ENCODE peak calls at places on chromosome 21, in seven cellular contexts. Q is ELR; E is stimulated activated CD8-positive, alpha-beta memory T cell treated with anti-CD3 and anti-CD28 coated beads, Interleukin-15, amount 100 ng/mL, for 1 hour; D is aorta; B is AG08396; U is activated T-helper 1 cell treated with anti-CD3 and anti-CD28 coated beads, Interleukin-12 subunit alpha, Interleukin-12 subunit beta, Interleukin-2, Interleukin-4 antibody, amounts not matched to agents 30 ng/mL and 10 ng/mL and 1 ng/mL, durations not matched to agents 14 hours and 24 hours and 36 hours; A is occipital lobe. Y is an unnamed sample.

GRCh38 chr21:39037807-39038405 is 145.3 kb downstream of the PSMG1 start:
- DNase-seq in B (no peak), D (no peak), E (no peak), Q (peak), U (no peak), A (no peak), Y (no peak)

GRCh38 chr21:37683396-37684114 is 232.7 kb downstream of the KCNJ6 start:
- DNase-seq in E (no peak), U (no peak), D (no peak), A (no peak), Q (no peak), B (no peak), Y (no peak)

GRCh38 chr21:35088235-35088865 is 39.2 kb upstream of the RUNX1 start:
- DNase-seq in B (no peak), E (no peak), A (no peak), U (no peak), D (no peak), Q (peak), Y (no peak)

GRCh38 chr21:22019766-22020165 is 1021.6 kb downstream of the NCAM2 start:
- DNase-seq in Q (peak), E (no peak), A (no peak), U (no peak), D (no peak), B (no peak), Y (no peak)

GRCh38 chr21:26597023-26597422 is 23.9 kb upstream of the CYYR1 start:
- DNase-seq in B (no peak), E (no peak), U (no peak), A (no peak), Q (peak), D (no peak), Y (no peak)

GRCh38 chr21:42202321-42202720 is 16.6 kb upstream of the ABCG1 start:
- DNase-seq in E (no peak), U (no peak), B (no peak), D (no peak), A (no peak), Q (no peak), Y (no peak)

GRCh38 chr21:33642896-33643657 is 776 bp downstream of the ITSN1 start:
- DNase-seq in B (peak), U (peak), A (no peak), Q (peak), D (peak), E (no peak), Y (peak)

GRCh38 chr21:32834825-32835224 is 63.3 kb upstream of the PAXBP1 start:
- DNase-seq in B (no peak), U (no peak), Q (no peak), A (no peak), E (no peak), D (no peak), Y (no peak)

GRCh38 chr21:29453511-29453910 is 154.8 kb downstream of the BACH1 start:
- DNase-seq in D (no peak), E (no peak), Q (no peak), B (no peak), A (no peak), U (no peak), Y (no peak)

Y was measured in stimulated activated naive CD8-positive, alpha-beta T cell treated with anti-CD3 and anti-CD28 coated beads, Interleukin-15, amount 100 ng/mL, for 72 hours.